ENCODE peak calls at places on chromosomes 3 and 15, in ten cellular contexts. C is NCI-H2081; S is RPMI8226; F is stomach; N is NCI-H187; I is stimulated activated CD8-positive, alpha-beta memory T cell treated with anti-CD3 and anti-CD28 coated beads, Interleukin-7, amount 100 ng/mL, for 4 hours; O is AG04450; Y is lower lobe of right lung; M is activated T-cell treated with anti-CD3 and anti-CD28 coated beads, Interleukin-2, amount 50 U/mL, for 72 hours; D is AG04449. V is an unnamed sample.

GRCh38 chr15:77027697-77028450 is 32.9 kb downstream of the PSTPIP1 start:
- DNase-seq in C (no peak), S (no peak), F (no peak), N (no peak), I (no peak), O (no peak), Y (peak; percentile 48), M (no peak), D (no peak), V (no peak)

GRCh38 chr3:167780214-167780613 is 44.7 kb downstream of the SERPINI1 start:
- DNase-seq in C (no peak), S (no peak), F (no peak), N (no peak), I (no peak), O (no peak), Y (no peak), M (no peak), D (no peak), V (no peak)

GRCh38 chr3:108667312-108667711 is 77.8 kb downstream of the DZIP3 start:
- DNase-seq in C (no peak), S (no peak), F (no peak), N (no peak), I (no peak), O (no peak), Y (no peak), M (no peak), D (no peak), V (no peak)

GRCh38 chr3:11944052-11944673 is 60.0 kb upstream of the SYN2 start:
- DNase-seq in C (no peak), S (peak; percentile 20), F (peak; percentile 28), N (no peak), I (no peak), O (no peak), Y (no peak), M (no peak), D (no peak), V (no peak)

GRCh38 chr3:190225186-190225692 is 97.0 kb downstream of the CLDN1 start:
- DNase-seq in C (peak; percentile 16), S (peak; percentile 28), F (no peak), N (no peak), I (no peak), O (no peak), Y (no peak), M (no peak), D (no peak), V (peak; percentile 17)

GRCh38 chr15:66951976-66952375 is 113.4 kb upstream of the SMAD3 start:
- DNase-seq in C (no peak), S (no peak), F (no peak), N (no peak), I (no peak), O (no peak), Y (no peak), M (no peak), D (no peak), V (no peak)

GRCh38 chr3:13579089-13579488 is 30.2 kb downstream of the FBLN2 start:
- DNase-seq in C (no peak), S (no peak), F (no peak), N (no peak), I (no peak), O (peak; percentile 49), Y (no peak), M (no peak), D (peak; percentile 72), V (no peak)

GRCh38 chr3:88180398-88180999 is 30.7 kb downstream of the C3orf38 start:
- DNase-seq in C (no peak), S (peak; percentile 49), F (no peak), N (no peak), I (no peak), O (peak; percentile 30), Y (no peak), M (peak; percentile 10), D (no peak), V (peak; percentile 68)

GRCh38 chr3:15958692-15959433 is 161.1 kb upstream of the ANKRD28 start:
- DNase-seq in C (no peak), S (no peak), F (no peak), N (no peak), I (no peak), O (no peak), Y (no peak), M (no peak), D (no peak), V (no peak)

GRCh38 chr3:14238356-14238755 is 59.7 kb downstream of the LSM3 start:
- DNase-seq in C (no peak), S (no peak), F (no peak), N (no peak), I (no peak), O (no peak), Y (no peak), M (no peak), D (no peak), V (no peak)

GRCh38 chr3:153458881-153459280 is 296.9 kb downstream of the RAP2B start:
- DNase-seq in C (no peak), S (no peak), F (no peak), N (no peak), I (no peak), O (no peak), Y (no peak), M (no peak), D (no peak), V (no peak)